ENCODE peak calls at places on chromosomes 2 and 18, in six cellular contexts. One of them, this sample, is unnamed.

GRCh38 chr18:58195278-58195721 is 151.3 kb downstream of the NEDD4L start:
- DNase-seq in GM04503: no peak
- DNase-seq in pons: peak
- DNase-seq in epithelial cell of proximal tubule: no peak
- DNase-seq in PC-3: no peak
- DNase-seq in SW 1271: no peak
- DNase-seq in this sample: no peak

GRCh38 chr18:57022716-57023115 is 124.2 kb upstream of the BOD1L2 start:
- DNase-seq in GM04503: no peak
- DNase-seq in pons: no peak
- DNase-seq in epithelial cell of proximal tubule: no peak
- DNase-seq in PC-3: no peak
- DNase-seq in SW 1271: no peak
- DNase-seq in this sample: no peak

GRCh38 chr2:82657066-82657465 is 1802.0 kb downstream of the SUCLG1 start:
- DNase-seq in GM04503: no peak
- DNase-seq in pons: no peak
- DNase-seq in epithelial cell of proximal tubule: no peak
- DNase-seq in PC-3: no peak
- DNase-seq in SW 1271: no peak
- DNase-seq in this sample: no peak

GRCh38 chr2:156635646-156636045 is 199.5 kb downstream of the GPD2 start:
- DNase-seq in GM04503: no peak
- DNase-seq in pons: no peak
- DNase-seq in epithelial cell of proximal tubule: no peak
- DNase-seq in PC-3: no peak
- DNase-seq in SW 1271: no peak
- DNase-seq in this sample: no peak

GRCh38 chr2:1501991-1502390 is 88.7 kb downstream of the TPO start:
- DNase-seq in GM04503: no peak
- DNase-seq in pons: no peak
- DNase-seq in epithelial cell of proximal tubule: no peak
- DNase-seq in PC-3: no peak
- DNase-seq in SW 1271: no peak
- DNase-seq in this sample: no peak

GRCh38 chr18:36157441-36157840 is 27.7 kb downstream of the ELP2 start:
- DNase-seq in GM04503: no peak
- DNase-seq in pons: no peak
- DNase-seq in epithelial cell of proximal tubule: no peak
- DNase-seq in PC-3: no peak
- DNase-seq in SW 1271: no peak
- DNase-seq in this sample: no peak

GRCh38 chr2:127609031-127609751 is 36.8 kb upstream of the GPR17 start:
- DNase-seq in GM04503: no peak
- DNase-seq in pons: no peak
- DNase-seq in epithelial cell of proximal tubule: no peak
- DNase-seq in PC-3: no peak
- DNase-seq in SW 1271: no peak
- DNase-seq in this sample: no peak

GRCh38 chr2:157830696-157831570 is 45.2 kb downstream of the ACVR1 start:
- DNase-seq in GM04503: peak
- DNase-seq in pons: no peak
- DNase-seq in epithelial cell of proximal tubule: peak
- DNase-seq in PC-3: peak
- DNase-seq in SW 1271: peak
- DNase-seq in this sample: peak

GRCh38 chr2:524442-524841 is 152.8 kb downstream of the TMEM18 start:
- DNase-seq in GM04503: peak
- DNase-seq in pons: no peak
- DNase-seq in epithelial cell of proximal tubule: peak
- DNase-seq in PC-3: peak
- DNase-seq in SW 1271: no peak
- DNase-seq in this sample: no peak

GRCh38 chr2:88690591-88691338 is 708 bp upstream of the RPIA start:
- DNase-seq in GM04503: no peak
- DNase-seq in pons: peak
- DNase-seq in epithelial cell of proximal tubule: no peak
- DNase-seq in PC-3: peak
- DNase-seq in SW 1271: peak
- DNase-seq in this sample: no peak

GRCh38 chr18:55245200-55245599 is 285.9 kb upstream of the CCDC68 start:
- DNase-seq in GM04503: no peak
- DNase-seq in pons: no peak
- DNase-seq in epithelial cell of proximal tubule: no peak
- DNase-seq in PC-3: no peak
- DNase-seq in SW 1271: no peak
- DNase-seq in this sample: no peak

GRCh38 chr2:20184067-20184938 is 40.6 kb downstream of the SDC1 start:
- DNase-seq in GM04503: no peak
- DNase-seq in pons: no peak
- DNase-seq in epithelial cell of proximal tubule: peak
- DNase-seq in PC-3: peak
- DNase-seq in SW 1271: peak
- DNase-seq in this sample: peak

GRCh38 chr2:195489101-195489500 is 167.9 kb upstream of the SLC39A10 start:
- DNase-seq in GM04503: no peak
- DNase-seq in pons: no peak
- DNase-seq in epithelial cell of proximal tubule: no peak
- DNase-seq in PC-3: no peak
- DNase-seq in SW 1271: no peak
- DNase-seq in this sample: peak

GRCh38 chr2:9857814-9858729 is 14.8 kb downstream of the TAF1B start:
- DNase-seq in GM04503: no peak
- DNase-seq in pons: no peak
- DNase-seq in epithelial cell of proximal tubule: no peak
- DNase-seq in PC-3: no peak
- DNase-seq in SW 1271: no peak
- DNase-seq in this sample: no peak

GRCh38 chr2:3848776-3849175 is 145.4 kb downstream of the DCDC2C start:
- DNase-seq in GM04503: no peak
- DNase-seq in pons: no peak
- DNase-seq in epithelial cell of proximal tubule: no peak
- DNase-seq in PC-3: no peak
- DNase-seq in SW 1271: no peak
- DNase-seq in this sample: peak

GRCh38 chr2:80515961-80516360 is 211.4 kb upstream of the LRRTM1 start:
- DNase-seq in GM04503: no peak
- DNase-seq in pons: no peak
- DNase-seq in epithelial cell of proximal tubule: no peak
- DNase-seq in PC-3: no peak
- DNase-seq in SW 1271: no peak
- DNase-seq in this sample: no peak

GRCh38 chr2:231568785-231569435 is 23.8 kb upstream of the TEX44 start:
- DNase-seq in GM04503: no peak
- DNase-seq in pons: no peak
- DNase-seq in epithelial cell of proximal tubule: no peak
- DNase-seq in PC-3: no peak
- DNase-seq in SW 1271: no peak
- DNase-seq in this sample: no peak

GRCh38 chr18:10141559-10141958 is 227.7 kb downstream of the VAPA start:
- DNase-seq in GM04503: no peak
- DNase-seq in pons: no peak
- DNase-seq in epithelial cell of proximal tubule: no peak
- DNase-seq in PC-3: no peak
- DNase-seq in SW 1271: no peak
- DNase-seq in this sample: no peak

GRCh38 chr2:241815477-241816430 is 6.8 kb downstream of the NEU4 start:
- DNase-seq in GM04503: no peak
- DNase-seq in pons: no peak
- DNase-seq in epithelial cell of proximal tubule: no peak
- DNase-seq in PC-3: no peak
- DNase-seq in SW 1271: no peak
- DNase-seq in this sample: no peak

GRCh38 chr2:128270306-128271185 is 48.1 kb downstream of the HS6ST1 start:
- DNase-seq in GM04503: no peak
- DNase-seq in pons: no peak
- DNase-seq in epithelial cell of proximal tubule: no peak
- DNase-seq in PC-3: no peak
- DNase-seq in SW 1271: no peak
- DNase-seq in this sample: no peak

GRCh38 chr2:235527806-235528480 is 34.1 kb downstream of the AGAP1 start:
- DNase-seq in GM04503: no peak
- DNase-seq in pons: no peak
- DNase-seq in epithelial cell of proximal tubule: no peak
- DNase-seq in PC-3: peak
- DNase-seq in SW 1271: no peak
- DNase-seq in this sample: no peak

GRCh38 chr2:26772064-26773001 is 8.2 kb downstream of the SLC35F6 start:
- DNase-seq in GM04503: peak
- DNase-seq in pons: peak
- DNase-seq in epithelial cell of proximal tubule: peak
- DNase-seq in PC-3: peak
- DNase-seq in SW 1271: no peak
- DNase-seq in this sample: peak

GRCh38 chr2:5673861-5674240 is 18.3 kb upstream of the SOX11 start:
- DNase-seq in GM04503: no peak
- DNase-seq in pons: no peak
- DNase-seq in epithelial cell of proximal tubule: no peak
- DNase-seq in PC-3: no peak
- DNase-seq in SW 1271: no peak
- DNase-seq in this sample: no peak

GRCh38 chr2:151260492-151261239 is 997 bp downstream of the RBM43 start:
- DNase-seq in GM04503: no peak
- DNase-seq in pons: no peak
- DNase-seq in epithelial cell of proximal tubule: no peak
- DNase-seq in PC-3: no peak
- DNase-seq in SW 1271: peak
- DNase-seq in this sample: peak

GRCh38 chr2:41707790-41708451 is 339.9 kb upstream of the PKDCC start:
- DNase-seq in GM04503: no peak
- DNase-seq in pons: no peak
- DNase-seq in epithelial cell of proximal tubule: no peak
- DNase-seq in PC-3: no peak
- DNase-seq in SW 1271: no peak
- DNase-seq in this sample: no peak

GRCh38 chr18:3402962-3403585 is 46.9 kb upstream of the TGIF1 start:
- DNase-seq in GM04503: peak
- DNase-seq in pons: no peak
- DNase-seq in epithelial cell of proximal tubule: peak
- DNase-seq in PC-3: no peak
- DNase-seq in SW 1271: no peak
- DNase-seq in this sample: no peak

GRCh38 chr2:71610671-71611070 is 157.3 kb downstream of the DYSF start:
- DNase-seq in GM04503: no peak
- DNase-seq in pons: no peak
- DNase-seq in epithelial cell of proximal tubule: no peak
- DNase-seq in PC-3: no peak
- DNase-seq in SW 1271: no peak
- DNase-seq in this sample: no peak

GRCh38 chr2:237456200-237456731 is 30.8 kb upstream of the MLPH start:
- DNase-seq in GM04503: no peak
- DNase-seq in pons: no peak
- DNase-seq in epithelial cell of proximal tubule: no peak
- DNase-seq in PC-3: peak
- DNase-seq in SW 1271: no peak
- DNase-seq in this sample: peak

GRCh38 chr2:177812713-177813396 is 259.7 kb downstream of the PDE11A start:
- DNase-seq in GM04503: no peak
- DNase-seq in pons: no peak
- DNase-seq in epithelial cell of proximal tubule: no peak
- DNase-seq in PC-3: peak
- DNase-seq in SW 1271: no peak
- DNase-seq in this sample: no peak

GRCh38 chr2:236607471-236608307 is 38.1 kb downstream of the ACKR3 start:
- DNase-seq in GM04503: no peak
- DNase-seq in pons: no peak
- DNase-seq in epithelial cell of proximal tubule: no peak
- DNase-seq in PC-3: no peak
- DNase-seq in SW 1271: no peak
- DNase-seq in this sample: no peak

GRCh38 chr2:169131587-169132512 is 62.5 kb downstream of the DHRS9 start:
- DNase-seq in GM04503: no peak
- DNase-seq in pons: peak
- DNase-seq in epithelial cell of proximal tubule: peak
- DNase-seq in PC-3: peak
- DNase-seq in SW 1271: peak
- DNase-seq in this sample: no peak

GRCh38 chr2:207184348-207184747 is 18.6 kb upstream of the KLF7 start:
- DNase-seq in GM04503: no peak
- DNase-seq in pons: no peak
- DNase-seq in epithelial cell of proximal tubule: no peak
- DNase-seq in PC-3: peak
- DNase-seq in SW 1271: no peak
- DNase-seq in this sample: no peak

GRCh38 chr2:145546091-145546490 is 1026.2 kb upstream of the ZEB2 start:
- DNase-seq in GM04503: no peak
- DNase-seq in pons: no peak
- DNase-seq in epithelial cell of proximal tubule: no peak
- DNase-seq in PC-3: peak
- DNase-seq in SW 1271: no peak
- DNase-seq in this sample: peak

GRCh38 chr2:160561551-160562280 is 68.1 kb upstream of the RBMS1 start:
- DNase-seq in GM04503: no peak
- DNase-seq in pons: no peak
- DNase-seq in epithelial cell of proximal tubule: no peak
- DNase-seq in PC-3: peak
- DNase-seq in SW 1271: no peak
- DNase-seq in this sample: no peak

GRCh38 chr2:209473930-209474419 is 50.1 kb downstream of the MAP2 start:
- DNase-seq in GM04503: peak
- DNase-seq in pons: no peak
- DNase-seq in epithelial cell of proximal tubule: peak
- DNase-seq in PC-3: peak
- DNase-seq in SW 1271: peak
- DNase-seq in this sample: peak

GRCh38 chr18:2654828-2655152 is 736 bp upstream of the SMCHD1 start:
- DNase-seq in GM04503: no peak
- DNase-seq in pons: peak
- DNase-seq in epithelial cell of proximal tubule: no peak
- DNase-seq in PC-3: no peak
- DNase-seq in SW 1271: peak
- DNase-seq in this sample: peak

GRCh38 chr2:26606847-26607190 is 34.3 kb downstream of the CIB4 start:
- DNase-seq in GM04503: no peak
- DNase-seq in pons: no peak
- DNase-seq in epithelial cell of proximal tubule: no peak
- DNase-seq in PC-3: peak
- DNase-seq in SW 1271: no peak
- DNase-seq in this sample: no peak

GRCh38 chr2:31020713-31021112 is 117.5 kb downstream of the GALNT14 start:
- DNase-seq in GM04503: no peak
- DNase-seq in pons: no peak
- DNase-seq in epithelial cell of proximal tubule: no peak
- DNase-seq in PC-3: no peak
- DNase-seq in SW 1271: no peak
- DNase-seq in this sample: no peak